ENCODE peak calls at places on chromosomes 5 and 9, in six cellular contexts. One of them, this sample, is unnamed.

GRCh38 chr5:154823605-154824004 is 26.8 kb downstream of the FAXDC2 start:
- DNase-seq in activated CD4-positive, alpha-beta T cell treated with anti-CD3 and anti-CD28 coated beads for 1 hour: no peak
- DNase-seq in cardiac muscle cell: no peak
- DNase-seq in posterior vena cava: no peak
- DNase-seq in astrocyte of the spinal cord: no peak
- DNase-seq in LoVo: no peak
- DNase-seq in this sample: no peak

GRCh38 chr5:76762484-76762883 is 46.6 kb downstream of the F2R start:
- DNase-seq in activated CD4-positive, alpha-beta T cell treated with anti-CD3 and anti-CD28 coated beads for 1 hour: no peak
- DNase-seq in cardiac muscle cell: no peak
- DNase-seq in posterior vena cava: no peak
- DNase-seq in astrocyte of the spinal cord: no peak
- DNase-seq in LoVo: no peak
- DNase-seq in this sample: no peak

GRCh38 chr9:136671646-136672430 is 9.1 kb downstream of the EGFL7 start:
- DNase-seq in activated CD4-positive, alpha-beta T cell treated with anti-CD3 and anti-CD28 coated beads for 1 hour: peak
- DNase-seq in cardiac muscle cell: peak
- DNase-seq in posterior vena cava: no peak
- DNase-seq in astrocyte of the spinal cord: no peak
- DNase-seq in LoVo: no peak
- DNase-seq in this sample: peak

GRCh38 chr5:124561451-124561850 is 185.0 kb downstream of the ZNF608 start:
- DNase-seq in activated CD4-positive, alpha-beta T cell treated with anti-CD3 and anti-CD28 coated beads for 1 hour: no peak
- DNase-seq in cardiac muscle cell: no peak
- DNase-seq in posterior vena cava: no peak
- DNase-seq in astrocyte of the spinal cord: no peak
- DNase-seq in LoVo: no peak
- DNase-seq in this sample: no peak

GRCh38 chr9:93891050-93891449 is 64.1 kb downstream of the BARX1 start:
- DNase-seq in activated CD4-positive, alpha-beta T cell treated with anti-CD3 and anti-CD28 coated beads for 1 hour: no peak
- DNase-seq in cardiac muscle cell: no peak
- DNase-seq in posterior vena cava: peak
- DNase-seq in astrocyte of the spinal cord: no peak
- DNase-seq in LoVo: no peak
- DNase-seq in this sample: no peak

GRCh38 chr9:32725066-32725860 is 58.1 kb upstream of the TMEM215 start:
- DNase-seq in activated CD4-positive, alpha-beta T cell treated with anti-CD3 and anti-CD28 coated beads for 1 hour: no peak
- DNase-seq in cardiac muscle cell: no peak
- DNase-seq in posterior vena cava: no peak
- DNase-seq in astrocyte of the spinal cord: no peak
- DNase-seq in LoVo: no peak
- DNase-seq in this sample: no peak

GRCh38 chr5:175201393-175201792 is 242.6 kb downstream of the DRD1 start:
- DNase-seq in activated CD4-positive, alpha-beta T cell treated with anti-CD3 and anti-CD28 coated beads for 1 hour: no peak
- DNase-seq in cardiac muscle cell: no peak
- DNase-seq in posterior vena cava: no peak
- DNase-seq in astrocyte of the spinal cord: no peak
- DNase-seq in LoVo: no peak
- DNase-seq in this sample: no peak

GRCh38 chr9:78031271-78031825 is at the start of gene GNAQ:
- DNase-seq in activated CD4-positive, alpha-beta T cell treated with anti-CD3 and anti-CD28 coated beads for 1 hour: no peak
- DNase-seq in cardiac muscle cell: peak
- DNase-seq in posterior vena cava: peak
- DNase-seq in astrocyte of the spinal cord: no peak
- DNase-seq in LoVo: peak
- DNase-seq in this sample: peak

GRCh38 chr5:62132279-62132678 is 173.7 kb upstream of the KIF2A start:
- DNase-seq in activated CD4-positive, alpha-beta T cell treated with anti-CD3 and anti-CD28 coated beads for 1 hour: no peak
- DNase-seq in cardiac muscle cell: no peak
- DNase-seq in posterior vena cava: no peak
- DNase-seq in astrocyte of the spinal cord: no peak
- DNase-seq in LoVo: no peak
- DNase-seq in this sample: no peak

GRCh38 chr5:107284822-107285510 is 385.8 kb downstream of the EFNA5 start:
- DNase-seq in activated CD4-positive, alpha-beta T cell treated with anti-CD3 and anti-CD28 coated beads for 1 hour: no peak
- DNase-seq in cardiac muscle cell: no peak
- DNase-seq in posterior vena cava: no peak
- DNase-seq in astrocyte of the spinal cord: peak
- DNase-seq in LoVo: peak
- DNase-seq in this sample: peak

GRCh38 chr5:62306494-62307363 is 723 bp downstream of the KIF2A start:
- DNase-seq in activated CD4-positive, alpha-beta T cell treated with anti-CD3 and anti-CD28 coated beads for 1 hour: peak
- DNase-seq in cardiac muscle cell: peak
- DNase-seq in posterior vena cava: peak
- DNase-seq in astrocyte of the spinal cord: peak
- DNase-seq in LoVo: peak
- DNase-seq in this sample: peak

GRCh38 chr5:32505718-32506117 is 61.2 kb upstream of the ZFR start:
- DNase-seq in activated CD4-positive, alpha-beta T cell treated with anti-CD3 and anti-CD28 coated beads for 1 hour: no peak
- DNase-seq in cardiac muscle cell: no peak
- DNase-seq in posterior vena cava: no peak
- DNase-seq in astrocyte of the spinal cord: no peak
- DNase-seq in LoVo: no peak
- DNase-seq in this sample: peak

GRCh38 chr5:57940879-57941278 is 458.3 kb upstream of the ACTBL2 start:
- DNase-seq in activated CD4-positive, alpha-beta T cell treated with anti-CD3 and anti-CD28 coated beads for 1 hour: no peak
- DNase-seq in cardiac muscle cell: no peak
- DNase-seq in posterior vena cava: no peak
- DNase-seq in astrocyte of the spinal cord: no peak
- DNase-seq in LoVo: no peak
- DNase-seq in this sample: no peak

GRCh38 chr9:107707915-107708441 is 218.4 kb upstream of the KLF4 start:
- DNase-seq in activated CD4-positive, alpha-beta T cell treated with anti-CD3 and anti-CD28 coated beads for 1 hour: no peak
- DNase-seq in cardiac muscle cell: no peak
- DNase-seq in posterior vena cava: no peak
- DNase-seq in astrocyte of the spinal cord: peak
- DNase-seq in LoVo: no peak
- DNase-seq in this sample: no peak

GRCh38 chr5:131957721-131958483 is 12.4 kb upstream of the MEIKIN start:
- DNase-seq in activated CD4-positive, alpha-beta T cell treated with anti-CD3 and anti-CD28 coated beads for 1 hour: no peak
- DNase-seq in cardiac muscle cell: no peak
- DNase-seq in posterior vena cava: no peak
- DNase-seq in astrocyte of the spinal cord: no peak
- DNase-seq in LoVo: no peak
- DNase-seq in this sample: no peak

GRCh38 chr9:35940474-35941467 is 17.2 kb downstream of the OR2S2 start:
- DNase-seq in activated CD4-positive, alpha-beta T cell treated with anti-CD3 and anti-CD28 coated beads for 1 hour: no peak
- DNase-seq in cardiac muscle cell: no peak
- DNase-seq in posterior vena cava: no peak
- DNase-seq in astrocyte of the spinal cord: no peak
- DNase-seq in LoVo: peak
- DNase-seq in this sample: no peak

GRCh38 chr9:135214054-135214640 is 126.7 kb downstream of the OLFM1 start:
- DNase-seq in activated CD4-positive, alpha-beta T cell treated with anti-CD3 and anti-CD28 coated beads for 1 hour: no peak
- DNase-seq in cardiac muscle cell: no peak
- DNase-seq in posterior vena cava: peak
- DNase-seq in astrocyte of the spinal cord: no peak
- DNase-seq in LoVo: no peak
- DNase-seq in this sample: no peak

GRCh38 chr9:2291980-2292704 is 277.0 kb downstream of the SMARCA2 start:
- DNase-seq in activated CD4-positive, alpha-beta T cell treated with anti-CD3 and anti-CD28 coated beads for 1 hour: no peak
- DNase-seq in cardiac muscle cell: peak
- DNase-seq in posterior vena cava: no peak
- DNase-seq in astrocyte of the spinal cord: peak
- DNase-seq in LoVo: no peak
- DNase-seq in this sample: peak

GRCh38 chr9:132673355-132673754 is 3.1 kb downstream of the GTF3C4 start:
- DNase-seq in activated CD4-positive, alpha-beta T cell treated with anti-CD3 and anti-CD28 coated beads for 1 hour: no peak
- DNase-seq in cardiac muscle cell: peak
- DNase-seq in posterior vena cava: no peak
- DNase-seq in astrocyte of the spinal cord: peak
- DNase-seq in LoVo: no peak
- DNase-seq in this sample: peak

GRCh38 chr5:34480810-34481528 is 175.2 kb upstream of the RAI14 start:
- DNase-seq in activated CD4-positive, alpha-beta T cell treated with anti-CD3 and anti-CD28 coated beads for 1 hour: no peak
- DNase-seq in cardiac muscle cell: no peak
- DNase-seq in posterior vena cava: no peak
- DNase-seq in astrocyte of the spinal cord: no peak
- DNase-seq in LoVo: no peak
- DNase-seq in this sample: no peak

GRCh38 chr5:36199620-36200019 is 42.1 kb downstream of the NADK2 start:
- DNase-seq in activated CD4-positive, alpha-beta T cell treated with anti-CD3 and anti-CD28 coated beads for 1 hour: no peak
- DNase-seq in cardiac muscle cell: no peak
- DNase-seq in posterior vena cava: no peak
- DNase-seq in astrocyte of the spinal cord: no peak
- DNase-seq in LoVo: no peak
- DNase-seq in this sample: no peak

GRCh38 chr5:45692481-45692880 is 3.7 kb downstream of the HCN1 start:
- DNase-seq in activated CD4-positive, alpha-beta T cell treated with anti-CD3 and anti-CD28 coated beads for 1 hour: no peak
- DNase-seq in cardiac muscle cell: no peak
- DNase-seq in posterior vena cava: no peak
- DNase-seq in astrocyte of the spinal cord: no peak
- DNase-seq in LoVo: no peak
- DNase-seq in this sample: no peak

GRCh38 chr5:57450991-57451876 is 31.4 kb downstream of the ACTBL2 start:
- DNase-seq in activated CD4-positive, alpha-beta T cell treated with anti-CD3 and anti-CD28 coated beads for 1 hour: no peak
- DNase-seq in cardiac muscle cell: no peak
- DNase-seq in posterior vena cava: no peak
- DNase-seq in astrocyte of the spinal cord: peak
- DNase-seq in LoVo: no peak
- DNase-seq in this sample: no peak

GRCh38 chr5:142883025-142883424 is 112.8 kb downstream of the ARHGAP26 start:
- DNase-seq in activated CD4-positive, alpha-beta T cell treated with anti-CD3 and anti-CD28 coated beads for 1 hour: no peak
- DNase-seq in cardiac muscle cell: no peak
- DNase-seq in posterior vena cava: peak
- DNase-seq in astrocyte of the spinal cord: no peak
- DNase-seq in LoVo: no peak
- DNase-seq in this sample: no peak

GRCh38 chr5:159174511-159175168 is 34.7 kb downstream of the RNF145 start:
- DNase-seq in activated CD4-positive, alpha-beta T cell treated with anti-CD3 and anti-CD28 coated beads for 1 hour: no peak
- DNase-seq in cardiac muscle cell: no peak
- DNase-seq in posterior vena cava: no peak
- DNase-seq in astrocyte of the spinal cord: peak
- DNase-seq in LoVo: no peak
- DNase-seq in this sample: no peak

GRCh38 chr5:65663804-65664521 is 39.1 kb downstream of the SHLD3 start:
- DNase-seq in activated CD4-positive, alpha-beta T cell treated with anti-CD3 and anti-CD28 coated beads for 1 hour: no peak
- DNase-seq in cardiac muscle cell: peak
- DNase-seq in posterior vena cava: no peak
- DNase-seq in astrocyte of the spinal cord: peak
- DNase-seq in LoVo: peak
- DNase-seq in this sample: peak

GRCh38 chr9:89984214-89984613 is 379.4 kb downstream of the GADD45G start:
- DNase-seq in activated CD4-positive, alpha-beta T cell treated with anti-CD3 and anti-CD28 coated beads for 1 hour: no peak
- DNase-seq in cardiac muscle cell: no peak
- DNase-seq in posterior vena cava: no peak
- DNase-seq in astrocyte of the spinal cord: no peak
- DNase-seq in LoVo: no peak
- DNase-seq in this sample: no peak

GRCh38 chr5:9361835-9362234 is 184.0 kb downstream of the SEMA5A start:
- DNase-seq in activated CD4-positive, alpha-beta T cell treated with anti-CD3 and anti-CD28 coated beads for 1 hour: no peak
- DNase-seq in cardiac muscle cell: peak
- DNase-seq in posterior vena cava: no peak
- DNase-seq in astrocyte of the spinal cord: peak
- DNase-seq in LoVo: peak
- DNase-seq in this sample: peak

GRCh38 chr9:90095682-90096081 is 490.9 kb downstream of the GADD45G start:
- DNase-seq in activated CD4-positive, alpha-beta T cell treated with anti-CD3 and anti-CD28 coated beads for 1 hour: no peak
- DNase-seq in cardiac muscle cell: peak
- DNase-seq in posterior vena cava: no peak
- DNase-seq in astrocyte of the spinal cord: no peak
- DNase-seq in LoVo: no peak
- DNase-seq in this sample: peak

GRCh38 chr9:107711528-107711927 is 222.0 kb upstream of the KLF4 start:
- DNase-seq in activated CD4-positive, alpha-beta T cell treated with anti-CD3 and anti-CD28 coated beads for 1 hour: no peak
- DNase-seq in cardiac muscle cell: no peak
- DNase-seq in posterior vena cava: no peak
- DNase-seq in astrocyte of the spinal cord: peak
- DNase-seq in LoVo: peak
- DNase-seq in this sample: peak

GRCh38 chr9:8857330-8858249 is 1058.0 kb upstream of the DMAC1 start:
- DNase-seq in activated CD4-positive, alpha-beta T cell treated with anti-CD3 and anti-CD28 coated beads for 1 hour: no peak
- DNase-seq in cardiac muscle cell: peak
- DNase-seq in posterior vena cava: peak
- DNase-seq in astrocyte of the spinal cord: peak
- DNase-seq in LoVo: peak
- DNase-seq in this sample: peak

This sample was measured in hepatocyte.